ENCODE peak calls at places on chromosome 22, in ten cellular contexts. I, C, U, R, T, E, Q, F, L and K are unnamed samples.

GRCh38 chr22:30575011-30575671 is 676 bp upstream of the GAL3ST1 start:
- DNase-seq in I (peak), C (no peak), U (peak), R (no peak), T (no peak), E (no peak), Q (no peak), F (no peak), L (peak), K (peak)

GRCh38 chr22:36493690-36494110 is 12.3 kb upstream of the TXN2 start:
- DNase-seq in I (no peak), C (peak), U (no peak), R (no peak), T (no peak), E (no peak), Q (no peak), F (no peak), L (no peak), K (no peak)

GRCh38 chr22:48369789-48370507 is 1457.7 kb downstream of the BRD1 start:
- DNase-seq in I (no peak), C (no peak), U (peak), R (no peak), T (no peak), E (peak), Q (no peak), F (peak), L (no peak), K (no peak)

GRCh38 chr22:50696799-50697561 is 24.4 kb downstream of the SHANK3 start:
- DNase-seq in I (no peak), C (no peak), U (no peak), R (no peak), T (peak), E (peak), Q (no peak), F (peak), L (peak), K (no peak)

GRCh38 chr22:19576460-19577421 is 52.5 kb upstream of the CLDN5 start:
- DNase-seq in I (peak), C (peak), U (no peak), R (peak), T (no peak), E (peak), Q (peak), F (no peak), L (no peak), K (peak)

GRCh38 chr22:37267128-37267587 is 15.2 kb upstream of the CYTH4 start:
- DNase-seq in I (peak), C (peak), U (peak), R (peak), T (peak), E (no peak), Q (no peak), F (peak), L (peak), K (no peak)

GRCh38 chr22:39496131-39496838 is 5.8 kb upstream of the MIEF1 start:
- DNase-seq in I (peak), C (peak), U (peak), R (peak), T (peak), E (peak), Q (peak), F (peak), L (peak), K (peak)

GRCh38 chr22:46452195-46453005 is 85.0 kb downstream of the CELSR1 start:
- DNase-seq in I (no peak), C (no peak), U (peak), R (no peak), T (no peak), E (no peak), Q (no peak), F (no peak), L (no peak), K (no peak)

GRCh38 chr22:20299736-20300136 is 20.1 kb downstream of the DGCR6L start:
- DNase-seq in I (peak), C (no peak), U (peak), R (no peak), T (peak), E (no peak), Q (no peak), F (no peak), L (no peak), K (no peak)

GRCh38 chr22:48940988-48941902 is 886.4 kb downstream of the BRD1 start:
- DNase-seq in I (no peak), C (no peak), U (peak), R (no peak), T (no peak), E (peak), Q (no peak), F (no peak), L (peak), K (no peak)

GRCh38 chr22:21673534-21674321 is 7.9 kb downstream of the PPIL2 start:
- DNase-seq in I (no peak), C (no peak), U (no peak), R (no peak), T (no peak), E (no peak), Q (no peak), F (no peak), L (no peak), K (no peak)

GRCh38 chr22:33018232-33018864 is 39.8 kb downstream of the SYN3 start:
- DNase-seq in I (peak), C (peak), U (peak), R (peak), T (peak), E (no peak), Q (peak), F (peak), L (peak), K (peak)

GRCh38 chr22:35739642-35740041 is 22.0 kb downstream of the APOL5 start:
- DNase-seq in I (peak), C (no peak), U (peak), R (peak), T (no peak), E (no peak), Q (no peak), F (no peak), L (no peak), K (no peak)

GRCh38 chr22:47356433-47357011 is 594.1 kb downstream of the TBC1D22A start:
- DNase-seq in I (no peak), C (no peak), U (peak), R (no peak), T (no peak), E (no peak), Q (no peak), F (no peak), L (no peak), K (no peak)

GRCh38 chr22:19942886-19943664 is 1.5 kb upstream of the TXNRD2 start:
- DNase-seq in I (peak), C (peak), U (no peak), R (no peak), T (peak), E (peak), Q (peak), F (no peak), L (peak), K (peak)

GRCh38 chr22:38935023-38935422 is 22.4 kb upstream of the APOBEC3A start:
- DNase-seq in I (no peak), C (no peak), U (peak), R (no peak), T (no peak), E (no peak), Q (no peak), F (no peak), L (peak), K (no peak)

GRCh38 chr22:22060200-22061084 is 77.9 kb upstream of the TOP3B start:
- DNase-seq in I (peak), C (peak), U (no peak), R (peak), T (peak), E (peak), Q (peak), F (peak), L (peak), K (peak)

GRCh38 chr22:39429916-39430575 is 26.8 kb upstream of the MGAT3 start:
- DNase-seq in I (no peak), C (no peak), U (no peak), R (no peak), T (no peak), E (no peak), Q (no peak), F (no peak), L (no peak), K (no peak)

GRCh38 chr22:48405741-48406140 is 1421.9 kb downstream of the BRD1 start:
- DNase-seq in I (no peak), C (no peak), U (no peak), R (no peak), T (no peak), E (no peak), Q (no peak), F (no peak), L (peak), K (no peak)

GRCh38 chr22:19719055-19719482 is 4.3 kb upstream of the GP1BB start:
- DNase-seq in I (no peak), C (no peak), U (no peak), R (peak), T (peak), E (no peak), Q (no peak), F (no peak), L (no peak), K (no peak)

GRCh38 chr22:36979511-36979910 is 39.7 kb downstream of the TST start:
- DNase-seq in I (no peak), C (no peak), U (no peak), R (no peak), T (no peak), E (no peak), Q (no peak), F (no peak), L (no peak), K (no peak)

GRCh38 chr22:39087881-39088687 is 9.0 kb upstream of the APOBEC3H start:
- DNase-seq in I (no peak), C (no peak), U (no peak), R (peak), T (peak), E (peak), Q (no peak), F (peak), L (no peak), K (no peak)

DNA sequence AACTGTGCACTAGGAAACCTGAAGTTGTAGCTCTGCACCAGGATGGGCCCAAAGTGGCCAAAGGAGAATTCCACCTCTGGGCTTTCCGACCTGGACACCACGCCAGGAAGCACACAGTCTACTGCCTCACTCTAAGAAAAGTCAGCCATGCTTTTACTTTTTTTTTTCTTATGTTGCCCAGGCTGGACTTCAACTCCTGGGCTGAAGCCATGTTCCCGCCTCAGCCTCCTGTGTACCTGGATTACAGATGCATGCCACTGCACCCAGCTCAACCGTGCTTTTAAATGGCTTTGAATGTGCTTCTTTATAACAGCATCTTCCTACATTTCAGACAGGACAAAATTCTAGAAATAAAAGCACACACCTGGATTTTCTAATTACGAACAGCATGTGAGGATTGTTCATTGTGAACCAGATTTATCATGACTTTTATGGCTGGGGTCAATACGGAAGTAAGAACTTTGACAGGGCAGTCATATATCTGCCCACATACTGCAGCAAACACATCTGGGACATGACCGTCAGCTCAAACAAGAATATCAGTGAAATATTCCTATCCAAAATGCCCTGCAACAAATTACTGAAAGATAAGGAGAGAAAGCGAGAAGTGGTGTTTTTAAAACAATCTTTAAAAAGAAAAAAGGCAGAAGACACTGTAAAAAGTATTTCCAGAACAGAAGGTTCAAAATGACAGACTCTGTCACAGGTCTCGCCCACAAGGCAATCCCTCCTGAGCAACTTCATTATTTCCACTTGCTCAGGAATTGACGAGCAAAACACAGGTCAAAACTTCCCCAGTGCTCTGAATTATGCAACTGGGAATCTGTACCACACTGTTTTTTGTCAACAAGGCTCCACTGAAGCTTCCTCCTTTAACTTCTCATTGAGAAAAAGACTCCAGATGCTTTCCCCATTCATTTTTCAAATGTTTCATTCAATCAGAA is 42.1 kb downstream of the PACSIN2 start:
- DNase-seq in I (no peak), C (no peak), U (peak), R (no peak), T (no peak), E (no peak), Q (no peak), F (no peak), L (no peak), K (no peak)
- TF ChIP-seq CTCF in I (no peak), C (no peak), U (no peak), R (no peak), T (no peak), E (no peak), Q (no peak), F (no peak), L (no peak), K (no peak)

GRCh38 chr22:45171830-45172229 is 8.1 kb downstream of the NUP50 start:
- DNase-seq in I (no peak), C (no peak), U (no peak), R (no peak), T (no peak), E (no peak), Q (no peak), F (no peak), L (no peak), K (no peak)
- TF ChIP-seq CTCF in I (no peak), C (no peak), U (no peak), R (no peak), T (no peak), E (no peak), Q (no peak), F (no peak), L (no peak), K (peak)

GRCh38 chr22:17366830-17367229 is 2.4 kb upstream of the CECR2 start:
- DNase-seq in I (peak), C (peak), U (no peak), R (peak), T (peak), E (peak), Q (no peak), F (peak), L (no peak), K (no peak)
- TF ChIP-seq CTCF in I (peak), C (peak), U (no peak), R (peak), T (peak), E (no peak), Q (no peak), F (no peak), L (no peak), K (peak)

GRCh38 chr22:29307658-29308147 is 1.3 kb downstream of the GAS2L1 start:
- DNase-seq in I (no peak), C (no peak), U (no peak), R (no peak), T (no peak), E (peak), Q (no peak), F (no peak), L (no peak), K (no peak)

GRCh38 chr22:29305836-29306174 is 645 bp upstream of the GAS2L1 start:
- DNase-seq in I (no peak), C (no peak), U (no peak), R (no peak), T (no peak), E (no peak), Q (no peak), F (no peak), L (no peak), K (no peak)

GRCh38 chr22:29306175-29306829 is at the start of gene GAS2L1:
- DNase-seq in I (peak), C (peak), U (peak), R (peak), T (peak), E (peak), Q (peak), F (peak), L (peak), K (peak)

GRCh38 chr22:29308148-29308790 is 1.8 kb downstream of the GAS2L1 start:
- DNase-seq in I (no peak), C (no peak), U (no peak), R (no peak), T (no peak), E (peak), Q (no peak), F (no peak), L (no peak), K (no peak)

DNA sequence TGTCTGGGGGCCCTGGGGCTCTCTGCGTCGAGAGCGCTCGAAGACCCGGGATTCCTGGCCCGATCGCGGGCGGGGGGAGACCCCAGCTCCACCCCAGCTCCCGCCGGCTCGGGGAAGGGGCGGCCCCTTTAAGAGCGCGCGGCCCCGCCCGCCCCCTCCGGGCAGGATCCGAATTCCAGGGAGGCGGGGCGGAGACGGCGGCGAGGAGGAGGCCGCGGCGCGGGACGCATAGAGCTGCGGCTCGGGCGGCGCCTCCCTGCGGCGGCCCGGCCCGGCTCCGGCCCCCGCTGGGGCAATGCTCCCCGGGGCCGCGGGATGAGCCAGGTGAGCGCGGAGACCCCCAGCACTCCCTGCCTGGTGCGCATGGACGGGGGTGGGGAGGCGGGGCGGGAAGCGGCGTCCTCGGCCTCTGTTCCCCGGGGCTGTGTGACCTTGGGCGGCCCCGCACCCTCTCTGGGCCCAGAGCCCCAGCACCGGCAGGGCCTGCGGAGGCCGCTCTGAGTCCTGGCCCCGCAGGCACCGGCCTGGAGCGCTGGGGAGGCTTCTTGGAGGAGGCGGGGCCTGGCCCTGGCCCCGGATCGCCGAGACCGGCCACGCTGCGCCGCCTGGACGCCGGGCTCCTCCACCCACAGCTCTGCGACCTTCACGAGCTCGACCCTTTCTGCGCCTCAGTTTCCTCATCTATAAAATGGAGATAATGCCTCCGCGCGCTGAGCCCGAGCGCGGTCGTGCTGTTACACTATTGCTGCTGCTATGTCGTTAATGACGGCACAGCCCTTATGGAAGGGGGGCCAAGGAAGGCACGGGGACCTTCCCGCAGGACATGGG is 594 bp downstream of the GAS2L1 start:
- DNase-seq in I (peak), C (no peak), U (peak), R (peak), T (peak), E (peak), Q (peak), F (peak), L (peak), K (peak)
- TF ChIP-seq CTCF in I (no peak), C (no peak), U (no peak), R (no peak), T (no peak), E (no peak), Q (no peak), F (no peak), L (no peak), K (peak)

GRCh38 chr22:27617214-27617881 is 184.2 kb downstream of the MN1 start:
- DNase-seq in I (no peak), C (no peak), U (no peak), R (no peak), T (no peak), E (no peak), Q (no peak), F (no peak), L (no peak), K (no peak)
- TF ChIP-seq CTCF in I (peak), C (peak), U (no peak), R (no peak), T (no peak), E (no peak), Q (peak), F (no peak), L (no peak), K (peak)